ENCODE peak calls at places on chromosome 1, in nine cellular contexts. One of them, this sample, is unnamed.

GRCh38 chr1:164602142-164602429 is 43.1 kb downstream of the PBX1 start:
- DNase-seq in pons: no peak
- DNase-seq in heart right ventricle: no peak
- DNase-seq in HCEC 1CT: no peak
- DNase-seq in A549: no peak
- DNase-seq in iris pigment epithelial cell: no peak
- DNase-seq in dorsolateral prefrontal cortex: no peak
- DNase-seq in left cardiac atrium: no peak
- DNase-seq in activated CD8-positive, alpha-beta memory T cell treated with anti-CD3 and anti-CD28 coated beads for 48 hours: no peak
- DNase-seq in this sample: no peak

GRCh38 chr1:75797273-75797588 is 549 bp downstream of the MSH4 start:
- DNase-seq in pons: no peak
- DNase-seq in heart right ventricle: no peak
- DNase-seq in HCEC 1CT: no peak
- DNase-seq in A549: no peak
- DNase-seq in iris pigment epithelial cell: no peak
- DNase-seq in dorsolateral prefrontal cortex: no peak
- DNase-seq in left cardiac atrium: no peak
- DNase-seq in activated CD8-positive, alpha-beta memory T cell treated with anti-CD3 and anti-CD28 coated beads for 48 hours: no peak
- DNase-seq in this sample: no peak

GRCh38 chr1:156383023-156383422 is 14.0 kb downstream of the RHBG start:
- DNase-seq in pons: peak
- DNase-seq in heart right ventricle: peak
- DNase-seq in HCEC 1CT: peak
- DNase-seq in A549: peak
- DNase-seq in iris pigment epithelial cell: peak
- DNase-seq in dorsolateral prefrontal cortex: peak
- DNase-seq in left cardiac atrium: peak
- DNase-seq in activated CD8-positive, alpha-beta memory T cell treated with anti-CD3 and anti-CD28 coated beads for 48 hours: peak
- DNase-seq in this sample: no peak

GRCh38 chr1:27366411-27367159 is at the start of gene MAP3K6:
- DNase-seq in pons: peak
- DNase-seq in heart right ventricle: peak
- DNase-seq in HCEC 1CT: peak
- DNase-seq in A549: peak
- DNase-seq in iris pigment epithelial cell: peak
- DNase-seq in dorsolateral prefrontal cortex: peak
- DNase-seq in left cardiac atrium: peak
- DNase-seq in activated CD8-positive, alpha-beta memory T cell treated with anti-CD3 and anti-CD28 coated beads for 48 hours: no peak
- DNase-seq in this sample: peak

GRCh38 chr1:47865881-47866535 is 131.2 kb downstream of the TRABD2B start:
- DNase-seq in pons: no peak
- DNase-seq in heart right ventricle: no peak
- DNase-seq in HCEC 1CT: no peak
- DNase-seq in A549: peak
- DNase-seq in iris pigment epithelial cell: peak
- DNase-seq in dorsolateral prefrontal cortex: no peak
- DNase-seq in left cardiac atrium: no peak
- DNase-seq in activated CD8-positive, alpha-beta memory T cell treated with anti-CD3 and anti-CD28 coated beads for 48 hours: no peak
- DNase-seq in this sample: no peak

GRCh38 chr1:207890136-207890738 is 20.7 kb downstream of the CD34 start:
- DNase-seq in pons: peak
- DNase-seq in heart right ventricle: peak
- DNase-seq in HCEC 1CT: peak
- DNase-seq in A549: no peak
- DNase-seq in iris pigment epithelial cell: peak
- DNase-seq in dorsolateral prefrontal cortex: no peak
- DNase-seq in left cardiac atrium: peak
- DNase-seq in activated CD8-positive, alpha-beta memory T cell treated with anti-CD3 and anti-CD28 coated beads for 48 hours: no peak
- DNase-seq in this sample: no peak

GRCh38 chr1:58412071-58412580 is 134.4 kb downstream of the OMA1 start:
- DNase-seq in pons: no peak
- DNase-seq in heart right ventricle: no peak
- DNase-seq in HCEC 1CT: peak
- DNase-seq in A549: no peak
- DNase-seq in iris pigment epithelial cell: peak
- DNase-seq in dorsolateral prefrontal cortex: no peak
- DNase-seq in left cardiac atrium: no peak
- DNase-seq in activated CD8-positive, alpha-beta memory T cell treated with anti-CD3 and anti-CD28 coated beads for 48 hours: no peak
- DNase-seq in this sample: no peak

GRCh38 chr1:231923461-231924132 is 297.0 kb downstream of the DISC1 start:
- DNase-seq in pons: peak
- DNase-seq in heart right ventricle: no peak
- DNase-seq in HCEC 1CT: no peak
- DNase-seq in A549: no peak
- DNase-seq in iris pigment epithelial cell: no peak
- DNase-seq in dorsolateral prefrontal cortex: no peak
- DNase-seq in left cardiac atrium: no peak
- DNase-seq in activated CD8-positive, alpha-beta memory T cell treated with anti-CD3 and anti-CD28 coated beads for 48 hours: no peak
- DNase-seq in this sample: no peak

GRCh38 chr1:214187152-214187900 is 93.6 kb upstream of the SMYD2 start:
- DNase-seq in pons: no peak
- DNase-seq in heart right ventricle: no peak
- DNase-seq in HCEC 1CT: no peak
- DNase-seq in A549: no peak
- DNase-seq in iris pigment epithelial cell: peak
- DNase-seq in dorsolateral prefrontal cortex: no peak
- DNase-seq in left cardiac atrium: no peak
- DNase-seq in activated CD8-positive, alpha-beta memory T cell treated with anti-CD3 and anti-CD28 coated beads for 48 hours: no peak
- DNase-seq in this sample: no peak

GRCh38 chr1:162974810-162975209 is 94.4 kb upstream of the RGS4 start:
- DNase-seq in pons: no peak
- DNase-seq in heart right ventricle: no peak
- DNase-seq in HCEC 1CT: no peak
- DNase-seq in A549: no peak
- DNase-seq in iris pigment epithelial cell: no peak
- DNase-seq in dorsolateral prefrontal cortex: no peak
- DNase-seq in left cardiac atrium: no peak
- DNase-seq in activated CD8-positive, alpha-beta memory T cell treated with anti-CD3 and anti-CD28 coated beads for 48 hours: no peak
- DNase-seq in this sample: no peak

GRCh38 chr1:228280961-228281591 is 73.2 kb downstream of the OBSCN start:
- DNase-seq in pons: no peak
- DNase-seq in heart right ventricle: no peak
- DNase-seq in HCEC 1CT: no peak
- DNase-seq in A549: no peak
- DNase-seq in iris pigment epithelial cell: no peak
- DNase-seq in dorsolateral prefrontal cortex: peak
- DNase-seq in left cardiac atrium: peak
- DNase-seq in activated CD8-positive, alpha-beta memory T cell treated with anti-CD3 and anti-CD28 coated beads for 48 hours: no peak
- DNase-seq in this sample: no peak

This sample was measured in GOT3.